ENCODE peak calls at places on chromosomes 13 and 19, in five cellular contexts. P, A, Y, G and C are unnamed samples.

GRCh38 chr13:25847145-25847544 is 204.7 kb downstream of the SHISA2 start:
- DNase-seq in P (no peak), A (no peak), Y (no peak), G (no peak), C (no peak)

GRCh38 chr19:17847538-17848366 is at the start of gene JAK3:
- DNase-seq in P (peak; percentile 86), A (no peak), Y (peak; percentile 58), G (peak; percentile 83), C (no peak)

GRCh38 chr19:916645-917322 is 349 bp upstream of the KISS1R start:
- DNase-seq in P (no peak), A (no peak), Y (no peak), G (no peak), C (no peak)

GRCh38 chr13:44044544-44045178 is 165.0 kb downstream of the LACC1 start:
- DNase-seq in P (no peak), A (no peak), Y (no peak), G (no peak), C (no peak)

GRCh38 chr13:54317722-54318121 is 1289.1 kb downstream of the OLFM4 start:
- DNase-seq in P (no peak), A (no peak), Y (no peak), G (no peak), C (no peak)

GRCh38 chr19:31110331-31110730 is 238.9 kb downstream of the TSHZ3 start:
- DNase-seq in P (peak; percentile 56), A (peak; percentile 42), Y (no peak), G (peak; percentile 4), C (peak; percentile 27)

GRCh38 chr13:20191902-20192469 is 752 bp downstream of the GJB2 start:
- DNase-seq in P (no peak), A (no peak), Y (no peak), G (no peak), C (peak; percentile 56)

GRCh38 chr13:59445812-59446211 is 717.9 kb downstream of the DIAPH3 start:
- DNase-seq in P (no peak), A (no peak), Y (no peak), G (no peak), C (no peak)

GRCh38 chr19:1122972-1123363 is 19.2 kb downstream of the GPX4 start:
- DNase-seq in P (peak; percentile 77), A (peak; percentile 92), Y (peak; percentile 78), G (no peak), C (peak; percentile 69)

GRCh38 chr19:48044561-48044960 is 682 bp upstream of the CABP5 start:
- DNase-seq in P (no peak), A (no peak), Y (no peak), G (no peak), C (no peak)

GRCh38 chr19:28567834-28568233 is 645.1 kb downstream of the UQCRFS1 start:
- DNase-seq in P (no peak), A (no peak), Y (no peak), G (no peak), C (no peak)

GRCh38 chr13:95624020-95624419 is 20.5 kb downstream of the DZIP1 start:
- DNase-seq in P (no peak), A (peak; percentile 47), Y (no peak), G (no peak), C (peak; percentile 40)

GRCh38 chr13:47890146-47890814 is 110.8 kb downstream of the SUCLA2 start:
- DNase-seq in P (no peak), A (no peak), Y (no peak), G (no peak), C (no peak)

GRCh38 chr19:50333235-50333736 is 4.1 kb upstream of the KCNC3 start:
- DNase-seq in P (peak; percentile 94), A (peak; percentile 98), Y (peak; percentile 86), G (peak; percentile 76), C (peak; percentile 70)

GRCh38 chr19:10271543-10272086 is 695 bp downstream of the ICAM1 start:
- DNase-seq in P (no peak), A (no peak), Y (no peak), G (no peak), C (no peak)

GRCh38 chr13:28497143-28497876 is 2.4 kb upstream of the FLT1 start:
- DNase-seq in P (no peak), A (no peak), Y (no peak), G (no peak), C (no peak)

GRCh38 chr19:8515317-8515716 is 1.4 kb upstream of the ZNF414 start:
- DNase-seq in P (no peak), A (no peak), Y (no peak), G (peak; percentile 56), C (no peak)

GRCh38 chr13:30752991-30753616 is 17.8 kb downstream of the ALOX5AP start:
- DNase-seq in P (no peak), A (no peak), Y (no peak), G (no peak), C (no peak)

GRCh38 chr13:99356216-99357089 is 49.3 kb upstream of the GPR183 start:
- DNase-seq in P (no peak), A (peak; percentile 33), Y (no peak), G (peak; percentile 43), C (no peak)

GRCh38 chr19:13961826-13962737 is 9.8 kb downstream of the DCAF15 start:
- DNase-seq in P (peak; percentile 53), A (no peak), Y (no peak), G (no peak), C (no peak)

GRCh38 chr19:42466521-42467436 is 24.0 kb upstream of the CXCL17 start:
- DNase-seq in P (no peak), A (no peak), Y (no peak), G (no peak), C (no peak)

GRCh38 chr13:22486490-22486889 is 694.3 kb upstream of the SGCG start:
- DNase-seq in P (no peak), A (no peak), Y (no peak), G (no peak), C (no peak)

GRCh38 chr13:99655351-99656091 is 154.2 kb downstream of the TM9SF2 start:
- DNase-seq in P (no peak), A (peak; percentile 97), Y (no peak), G (no peak), C (peak; percentile 73)

GRCh38 chr13:98972627-98973026 is 5.2 kb downstream of the DOCK9 start:
- DNase-seq in P (no peak), A (peak; percentile 89), Y (no peak), G (no peak), C (peak; percentile 66)

GRCh38 chr19:8571006-8571411 is 6.2 kb downstream of the MYO1F start:
- DNase-seq in P (peak; percentile 74), A (peak; percentile 80), Y (no peak), G (peak; percentile 58), C (no peak)

GRCh38 chr19:7767487-7767886 is 4.4 kb downstream of the CLEC4M start:
- DNase-seq in P (no peak), A (no peak), Y (no peak), G (no peak), C (no peak)